ENCODE peak calls at places on chromosome 9, in nine cellular contexts. One of them, this sample, is unnamed.

GRCh38 chr9:18393340-18394130 is 80.4 kb upstream of the ADAMTSL1 start:
- DNase-seq in neuronal stem cell: no peak
- DNase-seq in pancreas: no peak
- DNase-seq in suprapubic skin: peak
- DNase-seq in heart left ventricle: peak
- DNase-seq in brain microvascular endothelial cell: peak
- DNase-seq in thoracic aorta: no peak
- DNase-seq in mesendoderm: peak
- DNase-seq in cardiac fibroblast: peak
- DNase-seq in this sample: peak

GRCh38 chr9:134725605-134725940 is 84.0 kb downstream of the COL5A1 start:
- DNase-seq in neuronal stem cell: no peak
- DNase-seq in pancreas: no peak
- DNase-seq in suprapubic skin: no peak
- DNase-seq in heart left ventricle: no peak
- DNase-seq in brain microvascular endothelial cell: no peak
- DNase-seq in thoracic aorta: no peak
- DNase-seq in mesendoderm: no peak
- DNase-seq in cardiac fibroblast: no peak
- DNase-seq in this sample: no peak

GRCh38 chr9:130579738-130580463 is 524 bp downstream of the FUBP3 start:
- DNase-seq in neuronal stem cell: no peak
- DNase-seq in pancreas: no peak
- DNase-seq in suprapubic skin: no peak
- DNase-seq in heart left ventricle: no peak
- DNase-seq in brain microvascular endothelial cell: no peak
- DNase-seq in thoracic aorta: no peak
- DNase-seq in mesendoderm: peak
- DNase-seq in cardiac fibroblast: peak
- DNase-seq in this sample: no peak

GRCh38 chr9:129999123-129999510 is 43.9 kb downstream of the FNBP1 start:
- DNase-seq in neuronal stem cell: no peak
- DNase-seq in pancreas: no peak
- DNase-seq in suprapubic skin: no peak
- DNase-seq in heart left ventricle: no peak
- DNase-seq in brain microvascular endothelial cell: no peak
- DNase-seq in thoracic aorta: no peak
- DNase-seq in mesendoderm: no peak
- DNase-seq in cardiac fibroblast: no peak
- DNase-seq in this sample: no peak

GRCh38 chr9:89419978-89420394 is 77.9 kb downstream of the SEMA4D start:
- DNase-seq in neuronal stem cell: no peak
- DNase-seq in pancreas: no peak
- DNase-seq in suprapubic skin: no peak
- DNase-seq in heart left ventricle: no peak
- DNase-seq in brain microvascular endothelial cell: no peak
- DNase-seq in thoracic aorta: no peak
- DNase-seq in mesendoderm: no peak
- DNase-seq in cardiac fibroblast: no peak
- DNase-seq in this sample: no peak

GRCh38 chr9:119689879-119690278 is 320.6 kb upstream of the BRINP1 start:
- DNase-seq in neuronal stem cell: peak
- DNase-seq in pancreas: no peak
- DNase-seq in suprapubic skin: no peak
- DNase-seq in heart left ventricle: no peak
- DNase-seq in brain microvascular endothelial cell: no peak
- DNase-seq in thoracic aorta: no peak
- DNase-seq in mesendoderm: peak
- DNase-seq in cardiac fibroblast: no peak
- DNase-seq in this sample: no peak

GRCh38 chr9:1474259-1474658 is 424.1 kb downstream of the DMRT2 start:
- DNase-seq in neuronal stem cell: no peak
- DNase-seq in pancreas: no peak
- DNase-seq in suprapubic skin: no peak
- DNase-seq in heart left ventricle: no peak
- DNase-seq in brain microvascular endothelial cell: no peak
- DNase-seq in thoracic aorta: no peak
- DNase-seq in mesendoderm: no peak
- DNase-seq in cardiac fibroblast: no peak
- DNase-seq in this sample: no peak

GRCh38 chr9:134618163-134618822 is 23.3 kb upstream of the COL5A1 start:
- DNase-seq in neuronal stem cell: no peak
- DNase-seq in pancreas: peak
- DNase-seq in suprapubic skin: peak
- DNase-seq in heart left ventricle: peak
- DNase-seq in brain microvascular endothelial cell: no peak
- DNase-seq in thoracic aorta: no peak
- DNase-seq in mesendoderm: no peak
- DNase-seq in cardiac fibroblast: no peak
- DNase-seq in this sample: no peak

GRCh38 chr9:27599102-27599501 is 25.8 kb upstream of the C9orf72 start:
- DNase-seq in neuronal stem cell: no peak
- DNase-seq in pancreas: no peak
- DNase-seq in suprapubic skin: no peak
- DNase-seq in heart left ventricle: no peak
- DNase-seq in brain microvascular endothelial cell: no peak
- DNase-seq in thoracic aorta: no peak
- DNase-seq in mesendoderm: no peak
- DNase-seq in cardiac fibroblast: no peak
- DNase-seq in this sample: no peak

GRCh38 chr9:33988219-33988890 is 60.3 kb downstream of the UBAP2 start:
- DNase-seq in neuronal stem cell: no peak
- DNase-seq in pancreas: no peak
- DNase-seq in suprapubic skin: no peak
- DNase-seq in heart left ventricle: no peak
- DNase-seq in brain microvascular endothelial cell: no peak
- DNase-seq in thoracic aorta: no peak
- DNase-seq in mesendoderm: no peak
- DNase-seq in cardiac fibroblast: no peak
- DNase-seq in this sample: no peak

GRCh38 chr9:110029422-110029814 is 178.5 kb downstream of the C9orf152 start:
- DNase-seq in neuronal stem cell: no peak
- DNase-seq in pancreas: no peak
- DNase-seq in suprapubic skin: no peak
- DNase-seq in heart left ventricle: no peak
- DNase-seq in brain microvascular endothelial cell: peak
- DNase-seq in thoracic aorta: no peak
- DNase-seq in mesendoderm: peak
- DNase-seq in cardiac fibroblast: peak
- DNase-seq in this sample: no peak

GRCh38 chr9:16825971-16826370 is 44.5 kb downstream of the BNC2 start:
- DNase-seq in neuronal stem cell: peak
- DNase-seq in pancreas: no peak
- DNase-seq in suprapubic skin: no peak
- DNase-seq in heart left ventricle: no peak
- DNase-seq in brain microvascular endothelial cell: peak
- DNase-seq in thoracic aorta: no peak
- DNase-seq in mesendoderm: no peak
- DNase-seq in cardiac fibroblast: peak
- DNase-seq in this sample: no peak

GRCh38 chr9:13898957-13899356 is 415.0 kb downstream of the NFIB start:
- DNase-seq in neuronal stem cell: no peak
- DNase-seq in pancreas: no peak
- DNase-seq in suprapubic skin: no peak
- DNase-seq in heart left ventricle: peak
- DNase-seq in brain microvascular endothelial cell: no peak
- DNase-seq in thoracic aorta: no peak
- DNase-seq in mesendoderm: no peak
- DNase-seq in cardiac fibroblast: peak
- DNase-seq in this sample: no peak

GRCh38 chr9:95528908-95529502 is 12.2 kb upstream of the PTCH1 start:
- DNase-seq in neuronal stem cell: no peak
- DNase-seq in pancreas: no peak
- DNase-seq in suprapubic skin: no peak
- DNase-seq in heart left ventricle: no peak
- DNase-seq in brain microvascular endothelial cell: no peak
- DNase-seq in thoracic aorta: no peak
- DNase-seq in mesendoderm: peak
- DNase-seq in cardiac fibroblast: no peak
- DNase-seq in this sample: no peak

GRCh38 chr9:90189306-90189705 is 453.3 kb downstream of the DIRAS2 start:
- DNase-seq in neuronal stem cell: no peak
- DNase-seq in pancreas: no peak
- DNase-seq in suprapubic skin: no peak
- DNase-seq in heart left ventricle: no peak
- DNase-seq in brain microvascular endothelial cell: no peak
- DNase-seq in thoracic aorta: no peak
- DNase-seq in mesendoderm: no peak
- DNase-seq in cardiac fibroblast: no peak
- DNase-seq in this sample: no peak

GRCh38 chr9:36443581-36443980 is 43.5 kb upstream of the RNF38 start:
- DNase-seq in neuronal stem cell: no peak
- DNase-seq in pancreas: no peak
- DNase-seq in suprapubic skin: no peak
- DNase-seq in heart left ventricle: no peak
- DNase-seq in brain microvascular endothelial cell: no peak
- DNase-seq in thoracic aorta: no peak
- DNase-seq in mesendoderm: no peak
- DNase-seq in cardiac fibroblast: no peak
- DNase-seq in this sample: no peak

GRCh38 chr9:131470581-131470991 is 32.1 kb upstream of the POMT1 start:
- DNase-seq in neuronal stem cell: no peak
- DNase-seq in pancreas: peak
- DNase-seq in suprapubic skin: peak
- DNase-seq in heart left ventricle: no peak
- DNase-seq in brain microvascular endothelial cell: no peak
- DNase-seq in thoracic aorta: no peak
- DNase-seq in mesendoderm: no peak
- DNase-seq in cardiac fibroblast: no peak
- DNase-seq in this sample: no peak

GRCh38 chr9:91060520-91061343 is 259.1 kb downstream of the SYK start:
- DNase-seq in neuronal stem cell: no peak
- DNase-seq in pancreas: no peak
- DNase-seq in suprapubic skin: peak
- DNase-seq in heart left ventricle: no peak
- DNase-seq in brain microvascular endothelial cell: peak
- DNase-seq in thoracic aorta: no peak
- DNase-seq in mesendoderm: no peak
- DNase-seq in cardiac fibroblast: peak
- DNase-seq in this sample: no peak

GRCh38 chr9:106130374-106130773 is 436.0 kb downstream of the TMEM38B start:
- DNase-seq in neuronal stem cell: no peak
- DNase-seq in pancreas: no peak
- DNase-seq in suprapubic skin: no peak
- DNase-seq in heart left ventricle: no peak
- DNase-seq in brain microvascular endothelial cell: no peak
- DNase-seq in thoracic aorta: no peak
- DNase-seq in mesendoderm: no peak
- DNase-seq in cardiac fibroblast: no peak
- DNase-seq in this sample: no peak

GRCh38 chr9:72022846-72023245 is 37.6 kb downstream of the C9orf57 start:
- DNase-seq in neuronal stem cell: no peak
- DNase-seq in pancreas: no peak
- DNase-seq in suprapubic skin: no peak
- DNase-seq in heart left ventricle: no peak
- DNase-seq in brain microvascular endothelial cell: peak
- DNase-seq in thoracic aorta: no peak
- DNase-seq in mesendoderm: no peak
- DNase-seq in cardiac fibroblast: peak
- DNase-seq in this sample: no peak

GRCh38 chr9:96122255-96122654 is 179.7 kb downstream of the HSD17B3 start:
- DNase-seq in neuronal stem cell: no peak
- DNase-seq in pancreas: no peak
- DNase-seq in suprapubic skin: no peak
- DNase-seq in heart left ventricle: no peak
- DNase-seq in brain microvascular endothelial cell: no peak
- DNase-seq in thoracic aorta: no peak
- DNase-seq in mesendoderm: no peak
- DNase-seq in cardiac fibroblast: no peak
- DNase-seq in this sample: no peak

GRCh38 chr9:92720807-92721535 is 43.7 kb downstream of the BICD2 start:
- DNase-seq in neuronal stem cell: no peak
- DNase-seq in pancreas: no peak
- DNase-seq in suprapubic skin: no peak
- DNase-seq in heart left ventricle: no peak
- DNase-seq in brain microvascular endothelial cell: no peak
- DNase-seq in thoracic aorta: no peak
- DNase-seq in mesendoderm: no peak
- DNase-seq in cardiac fibroblast: no peak
- DNase-seq in this sample: peak

GRCh38 chr9:124550080-124550479 is 42.9 kb upstream of the NR5A1 start:
- DNase-seq in neuronal stem cell: no peak
- DNase-seq in pancreas: no peak
- DNase-seq in suprapubic skin: no peak
- DNase-seq in heart left ventricle: no peak
- DNase-seq in brain microvascular endothelial cell: no peak
- DNase-seq in thoracic aorta: no peak
- DNase-seq in mesendoderm: no peak
- DNase-seq in cardiac fibroblast: no peak
- DNase-seq in this sample: no peak

GRCh38 chr9:38686923-38687322 is 33.0 kb downstream of the FAM240B start:
- DNase-seq in neuronal stem cell: no peak
- DNase-seq in pancreas: no peak
- DNase-seq in suprapubic skin: no peak
- DNase-seq in heart left ventricle: no peak
- DNase-seq in brain microvascular endothelial cell: no peak
- DNase-seq in thoracic aorta: no peak
- DNase-seq in mesendoderm: peak
- DNase-seq in cardiac fibroblast: no peak
- DNase-seq in this sample: no peak
- H3K4me3 ChIP-seq in neuronal stem cell: no peak
- H3K4me3 ChIP-seq in pancreas: no peak
- H3K4me3 ChIP-seq in suprapubic skin: peak
- H3K4me3 ChIP-seq in heart left ventricle: peak
- H3K4me3 ChIP-seq in brain microvascular endothelial cell: no peak
- H3K4me3 ChIP-seq in thoracic aorta: peak
- H3K4me3 ChIP-seq in mesendoderm: no peak
- H3K4me3 ChIP-seq in cardiac fibroblast: no peak
- H3K4me3 ChIP-seq in this sample: peak

GRCh38 chr9:136784249-136784996 is 6.7 kb upstream of the TMEM141 start:
- DNase-seq in neuronal stem cell: no peak
- DNase-seq in pancreas: no peak
- DNase-seq in suprapubic skin: no peak
- DNase-seq in heart left ventricle: no peak
- DNase-seq in brain microvascular endothelial cell: no peak
- DNase-seq in thoracic aorta: no peak
- DNase-seq in mesendoderm: no peak
- DNase-seq in cardiac fibroblast: peak
- DNase-seq in this sample: no peak
- H3K4me3 ChIP-seq in neuronal stem cell: no peak
- H3K4me3 ChIP-seq in pancreas: no peak
- H3K4me3 ChIP-seq in suprapubic skin: no peak
- H3K4me3 ChIP-seq in heart left ventricle: no peak
- H3K4me3 ChIP-seq in brain microvascular endothelial cell: no peak
- H3K4me3 ChIP-seq in thoracic aorta: no peak
- H3K4me3 ChIP-seq in mesendoderm: no peak
- H3K4me3 ChIP-seq in cardiac fibroblast: no peak
- H3K4me3 ChIP-seq in this sample: no peak

GRCh38 chr9:128100581-128100980 is 26.9 kb downstream of the PTGES2 start:
- DNase-seq in neuronal stem cell: no peak
- DNase-seq in pancreas: no peak
- DNase-seq in suprapubic skin: no peak
- DNase-seq in heart left ventricle: peak
- DNase-seq in brain microvascular endothelial cell: no peak
- DNase-seq in thoracic aorta: no peak
- DNase-seq in mesendoderm: no peak
- DNase-seq in cardiac fibroblast: no peak
- DNase-seq in this sample: no peak
- H3K4me3 ChIP-seq in neuronal stem cell: no peak
- H3K4me3 ChIP-seq in pancreas: no peak
- H3K4me3 ChIP-seq in suprapubic skin: peak
- H3K4me3 ChIP-seq in heart left ventricle: peak
- H3K4me3 ChIP-seq in brain microvascular endothelial cell: no peak
- H3K4me3 ChIP-seq in thoracic aorta: peak
- H3K4me3 ChIP-seq in mesendoderm: no peak
- H3K4me3 ChIP-seq in cardiac fibroblast: no peak
- H3K4me3 ChIP-seq in this sample: peak

GRCh38 chr9:122350577-122351355 is 20.1 kb upstream of the PTGS1 start:
- DNase-seq in neuronal stem cell: peak
- DNase-seq in pancreas: peak
- DNase-seq in suprapubic skin: peak
- DNase-seq in heart left ventricle: peak
- DNase-seq in brain microvascular endothelial cell: peak
- DNase-seq in thoracic aorta: no peak
- DNase-seq in mesendoderm: peak
- DNase-seq in cardiac fibroblast: peak
- DNase-seq in this sample: peak
- H3K4me3 ChIP-seq in neuronal stem cell: no peak
- H3K4me3 ChIP-seq in pancreas: no peak
- H3K4me3 ChIP-seq in suprapubic skin: no peak
- H3K4me3 ChIP-seq in heart left ventricle: no peak
- H3K4me3 ChIP-seq in brain microvascular endothelial cell: no peak
- H3K4me3 ChIP-seq in thoracic aorta: no peak
- H3K4me3 ChIP-seq in mesendoderm: no peak
- H3K4me3 ChIP-seq in cardiac fibroblast: no peak
- H3K4me3 ChIP-seq in this sample: no peak

This sample was measured in heart right ventricle.